ENCODE peak calls at places on chromosomes 4 and X, in eight cellular contexts. One of them, this sample, is unnamed.

GRCh38 chrX:17736856-17737706 is at the start of gene SCML1:
- DNase-seq in tibial nerve: peak; percentile 95
- DNase-seq in H4: peak; percentile 93
- DNase-seq in fibroblast of lung: peak; percentile 95
- DNase-seq in stimulated activated CD4-positive, alpha-beta T cell treated with anti-CD3 and anti-CD28 coated beads, TNF-alpha, amount 100 ng/mL, for 24 hours: peak; percentile 80
- DNase-seq in activated gamma-delta T cell: peak; percentile 44
- DNase-seq in NK-92 treated with Interleukin-12 subunit alpha and Interleukin-12 subunit beta, amount 100 ng/mL, for 24 hours: no peak
- DNase-seq in A549: peak; percentile 98
- DNase-seq in this sample: peak; percentile 93

GRCh38 chrX:10146350-10146749 is 10.4 kb upstream of the CLCN4 start:
- DNase-seq in tibial nerve: no peak
- DNase-seq in H4: no peak
- DNase-seq in fibroblast of lung: no peak
- DNase-seq in stimulated activated CD4-positive, alpha-beta T cell treated with anti-CD3 and anti-CD28 coated beads, TNF-alpha, amount 100 ng/mL, for 24 hours: no peak
- DNase-seq in activated gamma-delta T cell: no peak
- DNase-seq in NK-92 treated with Interleukin-12 subunit alpha and Interleukin-12 subunit beta, amount 100 ng/mL, for 24 hours: no peak
- DNase-seq in A549: no peak
- DNase-seq in this sample: peak; percentile 11

GRCh38 chrX:15947648-15948317 is 93.2 kb upstream of the AP1S2 start:
- DNase-seq in tibial nerve: no peak
- DNase-seq in H4: peak; percentile 36
- DNase-seq in fibroblast of lung: peak; percentile 69
- DNase-seq in stimulated activated CD4-positive, alpha-beta T cell treated with anti-CD3 and anti-CD28 coated beads, TNF-alpha, amount 100 ng/mL, for 24 hours: no peak
- DNase-seq in activated gamma-delta T cell: no peak
- DNase-seq in NK-92 treated with Interleukin-12 subunit alpha and Interleukin-12 subunit beta, amount 100 ng/mL, for 24 hours: no peak
- DNase-seq in A549: peak; percentile 11
- DNase-seq in this sample: peak; percentile 68

GRCh38 chr4:106898621-106899230 is 137.4 kb downstream of the DKK2 start:
- DNase-seq in tibial nerve: no peak
- DNase-seq in H4: peak; percentile 38
- DNase-seq in fibroblast of lung: peak; percentile 39
- DNase-seq in stimulated activated CD4-positive, alpha-beta T cell treated with anti-CD3 and anti-CD28 coated beads, TNF-alpha, amount 100 ng/mL, for 24 hours: no peak
- DNase-seq in activated gamma-delta T cell: no peak
- DNase-seq in NK-92 treated with Interleukin-12 subunit alpha and Interleukin-12 subunit beta, amount 100 ng/mL, for 24 hours: no peak
- DNase-seq in A549: peak; percentile 44
- DNase-seq in this sample: peak; percentile 69

GRCh38 chrX:31435592-31435991 is 363.8 kb upstream of the FTHL17 start:
- DNase-seq in tibial nerve: no peak
- DNase-seq in H4: no peak
- DNase-seq in fibroblast of lung: peak; percentile 49
- DNase-seq in stimulated activated CD4-positive, alpha-beta T cell treated with anti-CD3 and anti-CD28 coated beads, TNF-alpha, amount 100 ng/mL, for 24 hours: no peak
- DNase-seq in activated gamma-delta T cell: no peak
- DNase-seq in NK-92 treated with Interleukin-12 subunit alpha and Interleukin-12 subunit beta, amount 100 ng/mL, for 24 hours: no peak
- DNase-seq in A549: peak; percentile 31
- DNase-seq in this sample: no peak

GRCh38 chrX:850471-850916 is 219.9 kb downstream of the SHOX start:
- DNase-seq in tibial nerve: no peak
- DNase-seq in H4: peak; percentile 39
- DNase-seq in fibroblast of lung: no peak
- DNase-seq in stimulated activated CD4-positive, alpha-beta T cell treated with anti-CD3 and anti-CD28 coated beads, TNF-alpha, amount 100 ng/mL, for 24 hours: no peak
- DNase-seq in activated gamma-delta T cell: no peak
- DNase-seq in NK-92 treated with Interleukin-12 subunit alpha and Interleukin-12 subunit beta, amount 100 ng/mL, for 24 hours: no peak
- DNase-seq in A549: no peak
- DNase-seq in this sample: no peak

GRCh38 chrX:94493405-94493804 is 819.4 kb downstream of the FAM133A start:
- DNase-seq in tibial nerve: no peak
- DNase-seq in H4: no peak
- DNase-seq in fibroblast of lung: no peak
- DNase-seq in stimulated activated CD4-positive, alpha-beta T cell treated with anti-CD3 and anti-CD28 coated beads, TNF-alpha, amount 100 ng/mL, for 24 hours: no peak
- DNase-seq in activated gamma-delta T cell: no peak
- DNase-seq in NK-92 treated with Interleukin-12 subunit alpha and Interleukin-12 subunit beta, amount 100 ng/mL, for 24 hours: no peak
- DNase-seq in A549: no peak
- DNase-seq in this sample: no peak

GRCh38 chr4:47839259-47839658 is 1.4 kb upstream of the CORIN start:
- DNase-seq in tibial nerve: no peak
- DNase-seq in H4: no peak
- DNase-seq in fibroblast of lung: peak; percentile 12
- DNase-seq in stimulated activated CD4-positive, alpha-beta T cell treated with anti-CD3 and anti-CD28 coated beads, TNF-alpha, amount 100 ng/mL, for 24 hours: no peak
- DNase-seq in activated gamma-delta T cell: no peak
- DNase-seq in NK-92 treated with Interleukin-12 subunit alpha and Interleukin-12 subunit beta, amount 100 ng/mL, for 24 hours: no peak
- DNase-seq in A549: peak; percentile 1
- DNase-seq in this sample: peak; percentile 93

GRCh38 chr4:26342328-26343040 is 21.7 kb downstream of the RBPJ start:
- DNase-seq in tibial nerve: no peak
- DNase-seq in H4: peak; percentile 65
- DNase-seq in fibroblast of lung: peak; percentile 97
- DNase-seq in stimulated activated CD4-positive, alpha-beta T cell treated with anti-CD3 and anti-CD28 coated beads, TNF-alpha, amount 100 ng/mL, for 24 hours: no peak
- DNase-seq in activated gamma-delta T cell: no peak
- DNase-seq in NK-92 treated with Interleukin-12 subunit alpha and Interleukin-12 subunit beta, amount 100 ng/mL, for 24 hours: no peak
- DNase-seq in A549: no peak
- DNase-seq in this sample: peak; percentile 94

GRCh38 chrX:13360146-13360545 is 40.3 kb upstream of the ATXN3L start:
- DNase-seq in tibial nerve: no peak
- DNase-seq in H4: no peak
- DNase-seq in fibroblast of lung: no peak
- DNase-seq in stimulated activated CD4-positive, alpha-beta T cell treated with anti-CD3 and anti-CD28 coated beads, TNF-alpha, amount 100 ng/mL, for 24 hours: no peak
- DNase-seq in activated gamma-delta T cell: no peak
- DNase-seq in NK-92 treated with Interleukin-12 subunit alpha and Interleukin-12 subunit beta, amount 100 ng/mL, for 24 hours: no peak
- DNase-seq in A549: no peak
- DNase-seq in this sample: no peak

GRCh38 chrX:10875995-10876394 is 235.1 kb upstream of the HCCS start:
- DNase-seq in tibial nerve: no peak
- DNase-seq in H4: no peak
- DNase-seq in fibroblast of lung: no peak
- DNase-seq in stimulated activated CD4-positive, alpha-beta T cell treated with anti-CD3 and anti-CD28 coated beads, TNF-alpha, amount 100 ng/mL, for 24 hours: no peak
- DNase-seq in activated gamma-delta T cell: no peak
- DNase-seq in NK-92 treated with Interleukin-12 subunit alpha and Interleukin-12 subunit beta, amount 100 ng/mL, for 24 hours: no peak
- DNase-seq in A549: no peak
- DNase-seq in this sample: no peak

GRCh38 chr4:183905081-183905592 is at the start of gene STOX2:
- DNase-seq in tibial nerve: peak; percentile 31
- DNase-seq in H4: peak; percentile 58
- DNase-seq in fibroblast of lung: peak; percentile 50
- DNase-seq in stimulated activated CD4-positive, alpha-beta T cell treated with anti-CD3 and anti-CD28 coated beads, TNF-alpha, amount 100 ng/mL, for 24 hours: no peak
- DNase-seq in activated gamma-delta T cell: no peak
- DNase-seq in NK-92 treated with Interleukin-12 subunit alpha and Interleukin-12 subunit beta, amount 100 ng/mL, for 24 hours: no peak
- DNase-seq in A549: peak; percentile 71
- DNase-seq in this sample: peak; percentile 34

GRCh38 chrX:73289039-73289438 is 74.4 kb upstream of the NAP1L2 start:
- DNase-seq in tibial nerve: no peak
- DNase-seq in H4: no peak
- DNase-seq in fibroblast of lung: no peak
- DNase-seq in stimulated activated CD4-positive, alpha-beta T cell treated with anti-CD3 and anti-CD28 coated beads, TNF-alpha, amount 100 ng/mL, for 24 hours: no peak
- DNase-seq in activated gamma-delta T cell: no peak
- DNase-seq in NK-92 treated with Interleukin-12 subunit alpha and Interleukin-12 subunit beta, amount 100 ng/mL, for 24 hours: no peak
- DNase-seq in A549: peak; percentile 4
- DNase-seq in this sample: no peak

GRCh38 chrX:20221902-20222301 is 44.8 kb downstream of the RPS6KA3 start:
- DNase-seq in tibial nerve: no peak
- DNase-seq in H4: peak; percentile 6
- DNase-seq in fibroblast of lung: peak; percentile 24
- DNase-seq in stimulated activated CD4-positive, alpha-beta T cell treated with anti-CD3 and anti-CD28 coated beads, TNF-alpha, amount 100 ng/mL, for 24 hours: no peak
- DNase-seq in activated gamma-delta T cell: no peak
- DNase-seq in NK-92 treated with Interleukin-12 subunit alpha and Interleukin-12 subunit beta, amount 100 ng/mL, for 24 hours: no peak
- DNase-seq in A549: peak; percentile 86
- DNase-seq in this sample: peak; percentile 35

GRCh38 chr4:88728146-88728545 is 30.5 kb upstream of the NAP1L5 start:
- DNase-seq in tibial nerve: no peak
- DNase-seq in H4: no peak
- DNase-seq in fibroblast of lung: no peak
- DNase-seq in stimulated activated CD4-positive, alpha-beta T cell treated with anti-CD3 and anti-CD28 coated beads, TNF-alpha, amount 100 ng/mL, for 24 hours: no peak
- DNase-seq in activated gamma-delta T cell: no peak
- DNase-seq in NK-92 treated with Interleukin-12 subunit alpha and Interleukin-12 subunit beta, amount 100 ng/mL, for 24 hours: no peak
- DNase-seq in A549: no peak
- DNase-seq in this sample: no peak

GRCh38 chrX:103774070-103774642 is 2.5 kb upstream of the PLP1 start:
- DNase-seq in tibial nerve: no peak
- DNase-seq in H4: peak; percentile 34
- DNase-seq in fibroblast of lung: peak; percentile 25
- DNase-seq in stimulated activated CD4-positive, alpha-beta T cell treated with anti-CD3 and anti-CD28 coated beads, TNF-alpha, amount 100 ng/mL, for 24 hours: no peak
- DNase-seq in activated gamma-delta T cell: no peak
- DNase-seq in NK-92 treated with Interleukin-12 subunit alpha and Interleukin-12 subunit beta, amount 100 ng/mL, for 24 hours: no peak
- DNase-seq in A549: peak; percentile 42
- DNase-seq in this sample: peak; percentile 54

GRCh38 chrX:131734621-131735020 is 190.7 kb downstream of the OR13H1 start:
- DNase-seq in tibial nerve: no peak
- DNase-seq in H4: no peak
- DNase-seq in fibroblast of lung: peak; percentile 61
- DNase-seq in stimulated activated CD4-positive, alpha-beta T cell treated with anti-CD3 and anti-CD28 coated beads, TNF-alpha, amount 100 ng/mL, for 24 hours: no peak
- DNase-seq in activated gamma-delta T cell: no peak
- DNase-seq in NK-92 treated with Interleukin-12 subunit alpha and Interleukin-12 subunit beta, amount 100 ng/mL, for 24 hours: no peak
- DNase-seq in A549: no peak
- DNase-seq in this sample: peak; percentile 45

GRCh38 chr4:36285784-36286480 is 4.5 kb downstream of the DTHD1 start:
- DNase-seq in tibial nerve: no peak
- DNase-seq in H4: peak; percentile 19
- DNase-seq in fibroblast of lung: no peak
- DNase-seq in stimulated activated CD4-positive, alpha-beta T cell treated with anti-CD3 and anti-CD28 coated beads, TNF-alpha, amount 100 ng/mL, for 24 hours: peak; percentile 17
- DNase-seq in activated gamma-delta T cell: no peak
- DNase-seq in NK-92 treated with Interleukin-12 subunit alpha and Interleukin-12 subunit beta, amount 100 ng/mL, for 24 hours: peak; percentile 66
- DNase-seq in A549: no peak
- DNase-seq in this sample: no peak

GRCh38 chrX:119249836-119250340 is 13.8 kb downstream of the PGRMC1 start:
- DNase-seq in tibial nerve: no peak
- DNase-seq in H4: no peak
- DNase-seq in fibroblast of lung: peak; percentile 36
- DNase-seq in stimulated activated CD4-positive, alpha-beta T cell treated with anti-CD3 and anti-CD28 coated beads, TNF-alpha, amount 100 ng/mL, for 24 hours: no peak
- DNase-seq in activated gamma-delta T cell: no peak
- DNase-seq in NK-92 treated with Interleukin-12 subunit alpha and Interleukin-12 subunit beta, amount 100 ng/mL, for 24 hours: no peak
- DNase-seq in A549: no peak
- DNase-seq in this sample: no peak

GRCh38 chrX:40098264-40099045 is 697 bp upstream of the BCOR start:
- DNase-seq in tibial nerve: no peak
- DNase-seq in H4: peak; percentile 44
- DNase-seq in fibroblast of lung: peak; percentile 56
- DNase-seq in stimulated activated CD4-positive, alpha-beta T cell treated with anti-CD3 and anti-CD28 coated beads, TNF-alpha, amount 100 ng/mL, for 24 hours: no peak
- DNase-seq in activated gamma-delta T cell: peak; percentile 62
- DNase-seq in NK-92 treated with Interleukin-12 subunit alpha and Interleukin-12 subunit beta, amount 100 ng/mL, for 24 hours: peak; percentile 76
- DNase-seq in A549: peak; percentile 71
- DNase-seq in this sample: no peak

GRCh38 chrX:3403748-3404147 is 57.3 kb upstream of the MXRA5 start:
- DNase-seq in tibial nerve: no peak
- DNase-seq in H4: no peak
- DNase-seq in fibroblast of lung: peak; percentile 39
- DNase-seq in stimulated activated CD4-positive, alpha-beta T cell treated with anti-CD3 and anti-CD28 coated beads, TNF-alpha, amount 100 ng/mL, for 24 hours: no peak
- DNase-seq in activated gamma-delta T cell: no peak
- DNase-seq in NK-92 treated with Interleukin-12 subunit alpha and Interleukin-12 subunit beta, amount 100 ng/mL, for 24 hours: no peak
- DNase-seq in A549: no peak
- DNase-seq in this sample: peak; percentile 53

GRCh38 chr4:115360441-115360840 is 247.0 kb upstream of the NDST4 start:
- DNase-seq in tibial nerve: no peak
- DNase-seq in H4: peak; percentile 15
- DNase-seq in fibroblast of lung: peak; percentile 32
- DNase-seq in stimulated activated CD4-positive, alpha-beta T cell treated with anti-CD3 and anti-CD28 coated beads, TNF-alpha, amount 100 ng/mL, for 24 hours: no peak
- DNase-seq in activated gamma-delta T cell: no peak
- DNase-seq in NK-92 treated with Interleukin-12 subunit alpha and Interleukin-12 subunit beta, amount 100 ng/mL, for 24 hours: no peak
- DNase-seq in A549: no peak
- DNase-seq in this sample: peak; percentile 45

GRCh38 chr4:183147983-183148382 is 48.9 kb downstream of the WWC2 start:
- DNase-seq in tibial nerve: no peak
- DNase-seq in H4: no peak
- DNase-seq in fibroblast of lung: no peak
- DNase-seq in stimulated activated CD4-positive, alpha-beta T cell treated with anti-CD3 and anti-CD28 coated beads, TNF-alpha, amount 100 ng/mL, for 24 hours: no peak
- DNase-seq in activated gamma-delta T cell: no peak
- DNase-seq in NK-92 treated with Interleukin-12 subunit alpha and Interleukin-12 subunit beta, amount 100 ng/mL, for 24 hours: no peak
- DNase-seq in A549: no peak
- DNase-seq in this sample: no peak

GRCh38 chrX:153922932-153923857 is 2.9 kb downstream of the ARHGAP4 start:
- DNase-seq in tibial nerve: peak; percentile 57
- DNase-seq in H4: peak; percentile 53
- DNase-seq in fibroblast of lung: peak; percentile 57
- DNase-seq in stimulated activated CD4-positive, alpha-beta T cell treated with anti-CD3 and anti-CD28 coated beads, TNF-alpha, amount 100 ng/mL, for 24 hours: no peak
- DNase-seq in activated gamma-delta T cell: no peak
- DNase-seq in NK-92 treated with Interleukin-12 subunit alpha and Interleukin-12 subunit beta, amount 100 ng/mL, for 24 hours: no peak
- DNase-seq in A549: peak; percentile 52
- DNase-seq in this sample: peak; percentile 66

GRCh38 chrX:632391-633042 is 1.9 kb downstream of the SHOX start:
- DNase-seq in tibial nerve: no peak
- DNase-seq in H4: no peak
- DNase-seq in fibroblast of lung: no peak
- DNase-seq in stimulated activated CD4-positive, alpha-beta T cell treated with anti-CD3 and anti-CD28 coated beads, TNF-alpha, amount 100 ng/mL, for 24 hours: no peak
- DNase-seq in activated gamma-delta T cell: no peak
- DNase-seq in NK-92 treated with Interleukin-12 subunit alpha and Interleukin-12 subunit beta, amount 100 ng/mL, for 24 hours: no peak
- DNase-seq in A549: no peak
- DNase-seq in this sample: no peak

GRCh38 chr4:156677656-156678055 is 293.9 kb downstream of the PDGFC start:
- DNase-seq in tibial nerve: no peak
- DNase-seq in H4: no peak
- DNase-seq in fibroblast of lung: no peak
- DNase-seq in stimulated activated CD4-positive, alpha-beta T cell treated with anti-CD3 and anti-CD28 coated beads, TNF-alpha, amount 100 ng/mL, for 24 hours: no peak
- DNase-seq in activated gamma-delta T cell: no peak
- DNase-seq in NK-92 treated with Interleukin-12 subunit alpha and Interleukin-12 subunit beta, amount 100 ng/mL, for 24 hours: no peak
- DNase-seq in A549: no peak
- DNase-seq in this sample: no peak